ENCODE peak calls at places on chromosomes 3 and 15, in four cellular contexts. One of them, this sample, is unnamed.

GRCh38 chr15:95410757-95411156 is 919.7 kb upstream of the NR2F2 start:
- DNase-seq in aorta: no peak
- DNase-seq in fibroblast of the conjunctiva: no peak
- DNase-seq in stimulated activated CD8-positive, alpha-beta memory T cell treated with anti-CD3 and anti-CD28 coated beads, Interleukin-2, amount 100 ng/mL, for 48 hours: no peak
- DNase-seq in this sample: no peak

GRCh38 chr15:77739591-77740378 is 107.1 kb upstream of the LINGO1 start:
- DNase-seq in aorta: no peak
- DNase-seq in stimulated activated CD8-positive, alpha-beta memory T cell treated with anti-CD3 and anti-CD28 coated beads, Interleukin-2, amount 100 ng/mL, for 48 hours: no peak
- DNase-seq in fibroblast of the conjunctiva: no peak
- DNase-seq in this sample: no peak

GRCh38 chr3:163773136-163773535 is 1305.2 kb downstream of the SI start:
- DNase-seq in stimulated activated CD8-positive, alpha-beta memory T cell treated with anti-CD3 and anti-CD28 coated beads, Interleukin-2, amount 100 ng/mL, for 48 hours: no peak
- DNase-seq in aorta: no peak
- DNase-seq in fibroblast of the conjunctiva: no peak
- DNase-seq in this sample: no peak

GRCh38 chr15:101025896-101026631 is 106.9 kb downstream of the LRRK1 start:
- DNase-seq in stimulated activated CD8-positive, alpha-beta memory T cell treated with anti-CD3 and anti-CD28 coated beads, Interleukin-2, amount 100 ng/mL, for 48 hours: no peak
- DNase-seq in aorta: peak
- DNase-seq in fibroblast of the conjunctiva: no peak
- DNase-seq in this sample: no peak

GRCh38 chr15:96331942-96332853 is 1.7 kb downstream of the NR2F2 start:
- DNase-seq in aorta: no peak
- DNase-seq in fibroblast of the conjunctiva: no peak
- DNase-seq in stimulated activated CD8-positive, alpha-beta memory T cell treated with anti-CD3 and anti-CD28 coated beads, Interleukin-2, amount 100 ng/mL, for 48 hours: no peak
- DNase-seq in this sample: peak

GRCh38 chr3:120198305-120198878 is 86.6 kb downstream of the GPR156 start:
- DNase-seq in aorta: no peak
- DNase-seq in fibroblast of the conjunctiva: peak
- DNase-seq in stimulated activated CD8-positive, alpha-beta memory T cell treated with anti-CD3 and anti-CD28 coated beads, Interleukin-2, amount 100 ng/mL, for 48 hours: no peak
- DNase-seq in this sample: no peak

GRCh38 chr15:83092309-83092976 is 15.0 kb upstream of the TM6SF1 start:
- DNase-seq in fibroblast of the conjunctiva: no peak
- DNase-seq in stimulated activated CD8-positive, alpha-beta memory T cell treated with anti-CD3 and anti-CD28 coated beads, Interleukin-2, amount 100 ng/mL, for 48 hours: no peak
- DNase-seq in aorta: peak
- DNase-seq in this sample: no peak

GRCh38 chr15:101489633-101490407 is at the start of gene PCSK6:
- DNase-seq in aorta: no peak
- DNase-seq in stimulated activated CD8-positive, alpha-beta memory T cell treated with anti-CD3 and anti-CD28 coated beads, Interleukin-2, amount 100 ng/mL, for 48 hours: no peak
- DNase-seq in fibroblast of the conjunctiva: no peak
- DNase-seq in this sample: no peak

GRCh38 chr3:163622384-163622783 is 1455.9 kb downstream of the SI start:
- DNase-seq in fibroblast of the conjunctiva: no peak
- DNase-seq in aorta: no peak
- DNase-seq in stimulated activated CD8-positive, alpha-beta memory T cell treated with anti-CD3 and anti-CD28 coated beads, Interleukin-2, amount 100 ng/mL, for 48 hours: no peak
- DNase-seq in this sample: no peak

GRCh38 chr15:98727115-98728040 is 79.0 kb downstream of the IGF1R start:
- DNase-seq in fibroblast of the conjunctiva: peak
- DNase-seq in stimulated activated CD8-positive, alpha-beta memory T cell treated with anti-CD3 and anti-CD28 coated beads, Interleukin-2, amount 100 ng/mL, for 48 hours: no peak
- DNase-seq in aorta: peak
- DNase-seq in this sample: peak

GRCh38 chr15:95300958-95301357 is 1029.5 kb upstream of the NR2F2 start:
- DNase-seq in aorta: no peak
- DNase-seq in stimulated activated CD8-positive, alpha-beta memory T cell treated with anti-CD3 and anti-CD28 coated beads, Interleukin-2, amount 100 ng/mL, for 48 hours: no peak
- DNase-seq in fibroblast of the conjunctiva: no peak
- DNase-seq in this sample: no peak

GRCh38 chr3:33877187-33877586 is 78.8 kb downstream of the PDCD6IP start:
- DNase-seq in aorta: no peak
- DNase-seq in stimulated activated CD8-positive, alpha-beta memory T cell treated with anti-CD3 and anti-CD28 coated beads, Interleukin-2, amount 100 ng/mL, for 48 hours: no peak
- DNase-seq in fibroblast of the conjunctiva: no peak
- DNase-seq in this sample: no peak

GRCh38 chr3:161766301-161766700 is 269.7 kb downstream of the OTOL1 start:
- DNase-seq in aorta: no peak
- DNase-seq in fibroblast of the conjunctiva: no peak
- DNase-seq in stimulated activated CD8-positive, alpha-beta memory T cell treated with anti-CD3 and anti-CD28 coated beads, Interleukin-2, amount 100 ng/mL, for 48 hours: no peak
- DNase-seq in this sample: no peak

GRCh38 chr3:112374334-112374734 is 41.4 kb downstream of the CD200 start:
- DNase-seq in aorta: no peak
- DNase-seq in stimulated activated CD8-positive, alpha-beta memory T cell treated with anti-CD3 and anti-CD28 coated beads, Interleukin-2, amount 100 ng/mL, for 48 hours: no peak
- DNase-seq in fibroblast of the conjunctiva: no peak
- DNase-seq in this sample: no peak

GRCh38 chr3:127775398-127776109 is 46.8 kb downstream of the MGLL start:
- DNase-seq in fibroblast of the conjunctiva: no peak
- DNase-seq in aorta: peak
- DNase-seq in stimulated activated CD8-positive, alpha-beta memory T cell treated with anti-CD3 and anti-CD28 coated beads, Interleukin-2, amount 100 ng/mL, for 48 hours: no peak
- DNase-seq in this sample: peak

GRCh38 chr15:70584838-70585706 is 178.3 kb downstream of the UACA start:
- DNase-seq in stimulated activated CD8-positive, alpha-beta memory T cell treated with anti-CD3 and anti-CD28 coated beads, Interleukin-2, amount 100 ng/mL, for 48 hours: peak
- DNase-seq in fibroblast of the conjunctiva: no peak
- DNase-seq in aorta: no peak
- DNase-seq in this sample: no peak

GRCh38 chr3:15636028-15636709 is 34.6 kb downstream of the BTD start:
- DNase-seq in stimulated activated CD8-positive, alpha-beta memory T cell treated with anti-CD3 and anti-CD28 coated beads, Interleukin-2, amount 100 ng/mL, for 48 hours: no peak
- DNase-seq in fibroblast of the conjunctiva: peak
- DNase-seq in aorta: no peak
- DNase-seq in this sample: no peak

GRCh38 chr15:27353837-27354236 is 382.9 kb downstream of the GABRG3 start:
- DNase-seq in stimulated activated CD8-positive, alpha-beta memory T cell treated with anti-CD3 and anti-CD28 coated beads, Interleukin-2, amount 100 ng/mL, for 48 hours: no peak
- DNase-seq in fibroblast of the conjunctiva: no peak
- DNase-seq in aorta: no peak
- DNase-seq in this sample: no peak

GRCh38 chr15:99704444-99704838 is 28.8 kb downstream of the LYSMD4 start:
- DNase-seq in fibroblast of the conjunctiva: peak
- DNase-seq in stimulated activated CD8-positive, alpha-beta memory T cell treated with anti-CD3 and anti-CD28 coated beads, Interleukin-2, amount 100 ng/mL, for 48 hours: no peak
- DNase-seq in aorta: no peak
- DNase-seq in this sample: peak

GRCh38 chr3:149494759-149495580 is 20.5 kb downstream of the TM4SF4 start:
- DNase-seq in aorta: no peak
- DNase-seq in fibroblast of the conjunctiva: no peak
- DNase-seq in stimulated activated CD8-positive, alpha-beta memory T cell treated with anti-CD3 and anti-CD28 coated beads, Interleukin-2, amount 100 ng/mL, for 48 hours: no peak
- DNase-seq in this sample: no peak

GRCh38 chr3:104596551-104596950 is 770.2 kb upstream of the ALCAM start:
- DNase-seq in fibroblast of the conjunctiva: peak
- DNase-seq in stimulated activated CD8-positive, alpha-beta memory T cell treated with anti-CD3 and anti-CD28 coated beads, Interleukin-2, amount 100 ng/mL, for 48 hours: no peak
- DNase-seq in aorta: no peak
- DNase-seq in this sample: no peak

GRCh38 chr15:69380100-69380725 is 33.9 kb upstream of the KIF23 start:
- DNase-seq in aorta: no peak
- DNase-seq in stimulated activated CD8-positive, alpha-beta memory T cell treated with anti-CD3 and anti-CD28 coated beads, Interleukin-2, amount 100 ng/mL, for 48 hours: no peak
- DNase-seq in fibroblast of the conjunctiva: no peak
- DNase-seq in this sample: no peak